ENCODE peak calls at places on chromosomes 1 and 21, in five cellular contexts. I is CD8-positive, alpha-beta memory T cell; M is testis; Z is neural progenitor cell; E is pancreas. J is an unnamed sample. For H3K36me3, the result is how much of the 10 kb centered on the place peaks cover.

GRCh38 chr1:212782422-212783154 is 9.0 kb downstream of the NSL1 start:
- DNase-seq in M (no peak), E (no peak), Z (no peak), I (peak), J (peak)

GRCh38 chr1:161382214-161383019 is 14.7 kb upstream of the CFAP126 start:
- DNase-seq in I (peak), E (no peak), M (no peak), Z (peak), J (no peak)

GRCh38 chr1:227136210-227136609 is 182.1 kb downstream of the CDC42BPA start:
- DNase-seq in E (no peak), I (no peak), M (no peak), Z (no peak), J (no peak)

GRCh38 chr1:211017066-211017691 is 116.8 kb downstream of the KCNH1 start:
- DNase-seq in M (no peak), I (no peak), E (no peak), Z (no peak), J (peak)

GRCh38 chr1:209641216-209642181 is 10.7 kb downstream of the LAMB3 start:
- DNase-seq in M (peak), I (no peak), E (peak), Z (no peak), J (peak)

GRCh38 chr1:59595774-59596173 is 219.0 kb upstream of the HOOK1 start:
- DNase-seq in E (no peak), Z (no peak), I (no peak), M (no peak), J (peak)

GRCh38 chr1:234600418-234601216 is 9.4 kb downstream of the IRF2BP2 start:
- DNase-seq in E (no peak), Z (no peak), M (peak), I (peak), J (no peak)

GRCh38 chr1:65985393-65986066 is 192.8 kb downstream of the PDE4B start:
- DNase-seq in M (no peak), E (no peak), Z (no peak), I (no peak), J (no peak)

GRCh38 chr1:205541161-205541886 is 36.9 kb downstream of the CDK18 start:
- DNase-seq in E (no peak), I (no peak), M (no peak), Z (no peak), J (no peak)

GRCh38 chr1:208837242-208837641 is 593.1 kb upstream of the PLXNA2 start:
- DNase-seq in E (no peak), M (no peak), I (no peak), Z (no peak), J (no peak)

GRCh38 chr1:33578557-33579448 is 106.4 kb downstream of the ZSCAN20 start:
- DNase-seq in M (no peak), E (no peak), Z (peak), I (no peak), J (no peak)

GRCh38 chr1:236394905-236395779 is 1.1 kb downstream of the EDARADD start:
- DNase-seq in E (peak), I (peak), Z (peak), M (peak), J (peak)

GRCh38 chr1:29398431-29398830 is 162.1 kb downstream of the PTPRU start:
- DNase-seq in E (no peak), Z (no peak), M (no peak), I (no peak), J (no peak)

GRCh38 chr1:153546796-153547559 is 1.4 kb upstream of the S100A4 start:
- DNase-seq in M (no peak), I (no peak), Z (no peak), E (no peak), J (no peak)

GRCh38 chr1:32539584-32540571 is 651 bp downstream of the ZBTB8A start:
- DNase-seq in I (no peak), E (peak), M (peak), Z (peak), J (peak)

GRCh38 chr21:44527156-44527982 is 12.6 kb downstream of the KRTAP10-1 start:
- DNase-seq in M (no peak), E (no peak), I (no peak), Z (no peak), J (no peak)

GRCh38 chr21:37183749-37184148 is 83.4 kb downstream of the VPS26C start:
- DNase-seq in Z (no peak), I (no peak), M (no peak), E (no peak), J (no peak)

GRCh38 chr1:114259517-114260160 is 106.0 kb upstream of the SYT6 start:
- DNase-seq in M (no peak), Z (no peak), E (no peak), I (no peak), J (no peak)

GRCh38 chr1:183411091-183411490 is 7.1 kb downstream of the NMNAT2 start:
- DNase-seq in M (no peak), Z (no peak), I (no peak), E (no peak), J (no peak)

GRCh38 chr21:14869984-14870840 is 194.6 kb downstream of the NRIP1 start:
- DNase-seq in I (no peak), Z (no peak), E (no peak), M (no peak), J (no peak)

GRCh38 chr1:44089371-44090070 is 29.1 kb upstream of the KLF17 start:
- DNase-seq in E (no peak), I (no peak), M (peak), Z (no peak), J (peak)

GRCh38 chr1:100240013-100240412 is 9.6 kb downstream of the DBT start:
- DNase-seq in I (no peak), M (no peak), E (no peak), Z (no peak), J (no peak)

GRCh38 chr1:228082975-228083870 is 715 bp downstream of the ARF1 start:
- DNase-seq in E (peak), Z (peak), I (no peak), M (peak), J (peak)

GRCh38 chr1:16921391-16922185 is at the start of gene CROCC:
- DNase-seq in M (no peak), Z (peak), I (peak), E (peak), J (peak)

GRCh38 chr21:24369751-24370150 is 1237.5 kb downstream of the MRPL39 start:
- DNase-seq in E (no peak), M (no peak), Z (no peak), I (no peak), J (no peak)

GRCh38 chr1:160519542-160520435 is 3.3 kb downstream of the SLAMF6 start:
- DNase-seq in Z (no peak), I (peak), M (no peak), E (no peak), J (no peak)

GRCh38 chr1:196115641-196116040 is 492.6 kb downstream of the KCNT2 start:
- DNase-seq in M (peak), E (no peak), I (no peak), Z (peak), J (no peak)

GRCh38 chr1:203075249-203076030 is 10.4 kb downstream of the MYOG start:
- DNase-seq in Z (peak), M (no peak), E (no peak), I (no peak), J (no peak)

GRCh38 chr1:86981482-86982311 is 67.3 kb downstream of the HS2ST1 start:
- DNase-seq in M (no peak), I (no peak), Z (no peak), E (no peak), J (no peak)

GRCh38 chr1:172960019-172960418 is 90.7 kb downstream of the TNFSF18 start:
- DNase-seq in I (no peak), Z (no peak), M (no peak), E (no peak), J (no peak)

GRCh38 chr1:103459385-103459784 is 66.1 kb upstream of the RNPC3 start:
- DNase-seq in E (no peak), Z (peak), M (no peak), I (no peak), J (no peak)

GRCh38 chr1:160996195-160996594 is 24.8 kb downstream of the F11R start:
- DNase-seq in I (no peak), Z (no peak), M (no peak), E (no peak), J (no peak)

GRCh38 chr1:203120325-203121138 is 7.0 kb upstream of the ADORA1 start:
- DNase-seq in I (no peak), Z (no peak), E (no peak), M (no peak), J (no peak)

GRCh38 chr1:24289937-24290595 is 29.1 kb upstream of the GRHL3 start:
- DNase-seq in I (no peak), Z (no peak), E (peak), M (peak), J (peak)

GRCh38 chr1:96808186-96808585 is 86.6 kb downstream of the PTBP2 start:
- DNase-seq in E (no peak), M (no peak), Z (no peak), I (no peak), J (peak)

GRCh38 chr1:156196445-156196844 is 2.5 kb downstream of the SLC25A44 start:
- DNase-seq in Z (no peak), I (no peak), E (no peak), M (no peak), J (no peak)

GRCh38 chr21:15894596-15894995 is 164.8 kb downstream of the USP25 start:
- DNase-seq in Z (no peak), I (no peak), M (no peak), E (no peak), J (no peak)

GRCh38 chr1:115323366-115324004 is 14.6 kb downstream of the NGF start:
- DNase-seq in E (no peak), M (no peak), Z (no peak), I (no peak), J (no peak)

GRCh38 chr1:147613506-147613905 is 56.8 kb downstream of the ACP6 start:
- DNase-seq in E (no peak), M (no peak), I (no peak), Z (no peak), J (no peak)

GRCh38 chr1:230713547-230713914 is 391 bp downstream of the AGT start:
- DNase-seq in M (no peak), Z (no peak), E (no peak), I (no peak), J (no peak)

GRCh38 chr1:230712470-230712942 is 1.4 kb downstream of the AGT start:
- DNase-seq in Z (no peak), E (no peak), I (no peak), M (no peak), J (no peak)

GRCh38 chr1:230713138-230713537 is 784 bp downstream of the AGT start:
- DNase-seq in Z (no peak), E (no peak), I (no peak), M (no peak), J (no peak)

GRCh38 chr1:230715510-230715909 is 1.6 kb upstream of the AGT start:
- DNase-seq in I (no peak), M (no peak), E (no peak), Z (no peak), J (no peak)

DNA sequence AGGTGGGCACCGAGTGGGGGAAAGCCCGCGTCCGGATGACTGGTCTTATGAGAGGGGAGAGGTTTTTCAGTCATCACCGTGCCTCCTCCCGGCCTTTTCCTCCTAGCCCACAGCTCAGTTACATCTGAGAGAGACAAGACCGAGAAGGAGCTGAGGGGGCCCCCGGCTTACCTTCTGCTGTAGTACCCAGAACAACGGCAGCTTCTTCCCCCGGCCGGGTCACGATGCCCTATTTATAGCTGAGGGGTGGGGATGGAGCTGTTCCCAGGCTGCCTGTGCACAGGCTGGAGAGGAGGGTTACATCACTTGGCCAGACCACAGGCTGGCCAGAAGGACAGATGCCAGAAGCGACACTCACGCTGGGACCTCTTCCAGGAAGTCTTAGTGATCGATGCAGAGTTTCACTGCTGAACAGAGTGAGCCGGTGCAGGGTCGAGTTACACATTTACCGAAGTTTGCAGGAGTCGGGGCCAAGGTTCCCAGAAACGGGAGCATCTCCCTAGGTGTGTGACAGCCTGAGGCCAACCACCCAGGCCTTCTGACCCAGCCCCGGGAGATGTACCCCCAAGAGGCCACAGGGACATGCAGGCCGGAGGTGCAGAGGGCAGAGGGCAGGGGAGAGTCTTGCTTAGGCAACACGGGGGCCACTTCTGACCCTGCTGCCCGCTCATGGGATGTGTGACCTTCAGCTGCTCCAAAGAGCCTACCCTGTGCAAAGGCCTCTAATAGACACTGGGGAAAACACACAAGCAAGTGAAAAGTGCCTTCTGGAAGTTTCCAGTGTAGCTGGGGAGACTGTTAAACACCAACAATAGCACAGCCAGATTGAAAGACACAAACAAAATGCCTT is at the start of gene AGT:
- DNase-seq in M (peak), I (no peak), E (peak), Z (peak), J (peak)
- H3K4me3 ChIP-seq in M (no peak), I (no peak), E (no peak), Z (no peak), J (peak)

GRCh38 chr1:3423245-3423829 is 31.1 kb upstream of the ARHGEF16 start:
- DNase-seq in I (no peak), E (peak), M (peak), Z (no peak), J (no peak)
- H3K27ac ChIP-seq in I (no peak), E (peak), M (no peak), Z (no peak), J (no peak)

GRCh38 chr1:247324913-247325312 is 6.8 kb downstream of the ZNF496 start:
- DNase-seq in M (no peak), E (no peak), I (no peak), Z (peak), J (peak)
- H3K36me3 ChIP-seq in M (under half), E (under half), I (under half), Z (under half), J (half or more)

GRCh38 chr1:10686404-10687040 is 109.9 kb downstream of the CASZ1 start:
- DNase-seq in Z (no peak), E (no peak), M (no peak), I (no peak), J (no peak)
- H3K4me3 ChIP-seq in Z (no peak), E (no peak), M (no peak), I (no peak), J (no peak)

DNA sequence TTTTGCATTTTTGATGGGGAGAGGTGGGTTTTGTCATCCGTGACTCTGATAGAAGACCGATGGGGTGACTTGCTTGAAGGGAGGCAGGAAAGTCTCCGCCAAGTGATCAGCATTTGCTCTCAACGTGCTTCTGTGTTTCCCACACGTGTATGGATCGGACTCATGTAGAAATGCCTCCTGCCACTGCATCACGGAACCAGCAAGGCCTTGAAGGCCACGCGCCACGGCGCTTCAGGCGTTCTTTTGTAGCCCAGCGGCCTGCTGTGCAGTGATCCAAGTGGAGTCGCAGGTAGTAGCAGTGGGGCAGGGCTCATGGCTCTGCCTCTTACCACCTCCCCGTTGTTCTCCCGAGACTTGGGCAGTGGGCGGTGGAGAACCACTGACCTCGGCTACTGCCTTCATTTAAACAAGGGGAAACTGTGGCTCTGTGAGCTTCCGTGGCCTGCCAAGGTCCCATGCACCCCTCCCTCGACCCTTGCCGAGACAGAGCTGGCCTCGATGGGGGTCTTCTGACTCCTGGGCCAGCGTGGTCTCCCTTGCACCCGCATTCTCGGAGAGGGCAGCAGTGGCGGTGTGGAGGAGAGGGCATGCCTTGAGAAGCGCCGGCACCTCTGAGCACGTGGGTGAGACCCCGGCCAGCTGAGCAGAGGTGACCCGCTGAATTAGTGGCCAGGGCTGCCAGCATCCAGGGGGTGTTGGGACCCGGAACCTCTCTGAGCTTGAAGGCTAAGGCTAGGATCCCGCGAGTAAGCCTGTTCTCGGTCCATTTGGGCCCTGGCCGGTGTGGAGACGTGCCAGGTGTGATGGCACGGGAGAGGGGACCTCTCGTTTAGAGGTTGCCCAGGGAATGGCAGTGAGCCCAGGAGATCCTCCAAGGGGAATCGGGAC is 46.1 kb upstream of the ABCG1 start:
- DNase-seq in E (no peak), M (peak), Z (no peak), I (no peak), J (no peak)
- H3K27ac ChIP-seq in E (no peak), M (no peak), Z (no peak), I (no peak), J (no peak)

DNA sequence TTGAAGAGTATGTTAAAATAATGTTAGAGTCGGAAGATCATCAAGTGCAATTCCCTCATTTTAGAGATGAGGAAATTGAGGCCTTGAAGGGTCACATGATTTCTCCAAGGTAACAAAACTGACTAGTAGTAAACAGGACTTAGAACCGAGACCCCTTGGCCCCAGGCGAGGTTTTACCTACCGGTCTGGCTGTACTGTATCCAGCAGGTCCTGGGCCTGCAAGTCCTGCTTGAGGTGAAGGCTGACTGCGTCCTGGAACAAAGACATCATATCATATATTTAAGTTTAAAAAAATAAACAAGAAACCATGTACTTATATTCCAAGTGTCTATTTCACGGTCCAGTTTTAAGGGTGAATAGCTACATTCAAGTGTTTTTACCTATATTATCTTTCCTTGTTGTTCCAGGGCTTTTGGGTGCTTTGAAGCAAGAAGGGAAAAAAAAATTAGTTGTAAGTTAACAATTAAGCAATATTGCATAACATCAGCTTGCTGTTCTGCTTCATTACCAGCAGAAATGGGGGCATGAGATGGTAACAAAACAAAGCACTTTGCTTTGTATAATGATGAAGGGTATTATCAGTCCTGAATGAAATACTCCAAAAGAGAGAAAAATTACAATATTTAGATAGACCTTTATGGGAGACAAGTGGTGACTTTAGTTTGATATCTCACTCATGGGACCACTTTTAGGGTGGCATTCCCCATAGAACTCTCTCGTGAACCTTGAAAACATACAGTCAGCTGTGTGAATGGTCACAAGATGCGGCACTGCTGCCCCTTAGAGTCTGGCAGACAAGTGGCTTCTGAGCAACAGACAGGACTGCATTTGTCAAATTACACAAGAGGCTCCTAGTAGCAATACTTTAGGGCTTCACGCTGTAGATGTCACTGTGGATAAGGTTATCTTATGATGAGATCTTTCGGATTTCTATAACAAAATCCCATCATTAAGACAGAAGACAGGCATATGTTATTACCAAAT is 29.8 kb upstream of the CFAP298 start:
- DNase-seq in M (no peak), E (no peak), Z (no peak), I (no peak), J (no peak)
- H3K36me3 ChIP-seq in M (under half), E (under half), Z (under half), I (under half), J (under half)

GRCh38 chr1:107683198-107683657 is 281.8 kb downstream of the VAV3 start:
- DNase-seq in M (no peak), E (no peak), I (no peak), Z (no peak), J (no peak)
- H3K4me3 ChIP-seq in M (no peak), E (no peak), I (no peak), Z (no peak), J (no peak)

GRCh38 chr21:39047046-39047445 is 136.2 kb downstream of the PSMG1 start:
- DNase-seq in I (no peak), M (no peak), Z (no peak), E (no peak), J (no peak)

GRCh38 chr21:39050839-39051560 is 132.3 kb downstream of the PSMG1 start:
- DNase-seq in I (no peak), Z (no peak), M (no peak), E (no peak), J (no peak)

GRCh38 chr21:39046236-39046911 is 136.9 kb downstream of the PSMG1 start:
- DNase-seq in M (no peak), I (no peak), Z (no peak), E (no peak), J (no peak)

GRCh38 chr21:39048064-39048463 is 135.2 kb downstream of the PSMG1 start:
- DNase-seq in Z (peak), E (no peak), M (no peak), I (no peak), J (no peak)

DNA sequence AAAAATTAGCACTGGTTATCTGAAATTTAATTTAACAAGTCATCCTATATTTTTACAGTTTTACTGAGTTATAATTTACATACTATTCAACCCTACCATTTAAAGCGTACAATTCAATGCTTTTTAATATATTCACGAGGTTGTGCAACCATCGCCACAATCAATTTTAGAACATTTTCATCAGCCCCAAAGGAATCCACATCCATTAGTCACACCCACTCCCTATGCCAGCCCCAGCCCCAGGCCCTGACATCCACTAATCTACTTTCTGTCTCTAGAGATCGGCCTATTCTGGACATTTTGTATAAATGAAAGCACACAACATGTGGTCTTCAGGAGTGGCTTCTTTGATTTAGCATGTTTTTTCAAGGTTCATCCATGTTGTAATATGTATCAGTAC is 134.7 kb downstream of the PSMG1 start:
- DNase-seq in M (no peak), Z (no peak), E (no peak), I (no peak), J (no peak)
- H3K27ac ChIP-seq in M (no peak), Z (no peak), E (no peak), I (no peak), J (no peak)

J was measured in SJCRH30.